ENCODE peak calls at places on chromosome 6, in five cellular contexts. D, L, A, V and J are unnamed samples.

GRCh38 chr6:106146852-106147351 is 60.8 kb downstream of the PRDM1 start:
- DNase-seq in V (no peak), L (peak; percentile 39), A (no peak), D (no peak), J (no peak)

GRCh38 chr6:134477991-134478635 is 160.2 kb upstream of the SGK1 start:
- DNase-seq in D (no peak), L (no peak), A (no peak), V (no peak), J (no peak)

GRCh38 chr6:38477680-38478260 is 162.0 kb downstream of the BTBD9 start:
- DNase-seq in D (no peak), L (no peak), V (no peak), A (no peak), J (no peak)

GRCh38 chr6:44177691-44178423 is 19.2 kb downstream of the CAPN11 start:
- DNase-seq in L (no peak), V (no peak), A (no peak), D (no peak), J (no peak)

GRCh38 chr6:11366934-11367637 is 134.6 kb upstream of the NEDD9 start:
- DNase-seq in V (no peak), A (no peak), D (no peak), L (no peak), J (no peak)

GRCh38 chr6:144314003-144314485 is 28.9 kb downstream of the UTRN start:
- DNase-seq in A (no peak), L (no peak), D (no peak), V (no peak), J (no peak)

GRCh38 chr6:88748141-88748540 is 215.3 kb downstream of the RNGTT start:
- DNase-seq in D (no peak), V (no peak), L (no peak), A (no peak), J (no peak)

GRCh38 chr6:132100388-132100990 is 149.3 kb upstream of the CCN2 start:
- DNase-seq in D (no peak), L (no peak), A (no peak), V (no peak), J (no peak)

GRCh38 chr6:113148576-113148975 is 708.6 kb upstream of the MARCKS start:
- DNase-seq in A (no peak), D (no peak), L (no peak), V (no peak), J (no peak)

GRCh38 chr6:123849406-123849805 is 45.7 kb downstream of the NKAIN2 start:
- DNase-seq in D (no peak), A (no peak), L (no peak), V (no peak), J (no peak)

GRCh38 chr6:431986-432385 is 40.4 kb downstream of the IRF4 start:
- DNase-seq in A (no peak), D (no peak), V (no peak), L (no peak), J (no peak)

GRCh38 chr6:112503210-112503609 is 156.1 kb downstream of the RFPL4B start:
- DNase-seq in V (no peak), D (no peak), A (no peak), L (no peak), J (no peak)

GRCh38 chr6:152380993-152381898 is 255.9 kb downstream of the SYNE1 start:
- DNase-seq in L (no peak), A (no peak), V (no peak), D (peak; percentile 91), J (peak; percentile 39)

GRCh38 chr6:21586760-21587181 is 6.8 kb upstream of the SOX4 start:
- DNase-seq in A (no peak), D (no peak), V (peak; percentile 72), L (no peak), J (no peak)

GRCh38 chr6:47111685-47112084 is 69.6 kb upstream of the ADGRF1 start:
- DNase-seq in A (no peak), L (no peak), D (peak; percentile 93), V (no peak), J (no peak)

GRCh38 chr6:110329348-110329728 is 28.8 kb downstream of the METTL24 start:
- DNase-seq in V (no peak), A (no peak), D (no peak), L (no peak), J (peak; percentile 34)

GRCh38 chr6:13767121-13767794 is 47.1 kb downstream of the MCUR1 start:
- DNase-seq in A (no peak), L (no peak), D (no peak), V (no peak), J (peak; percentile 36)

GRCh38 chr6:145707397-145707796 is 27.9 kb downstream of the EPM2A start:
- DNase-seq in A (no peak), V (no peak), D (no peak), L (no peak), J (no peak)

GRCh38 chr6:7723554-7723953 is 2.3 kb upstream of the BMP6 start:
- DNase-seq in V (no peak), A (no peak), D (no peak), L (no peak), J (no peak)

GRCh38 chr6:162363757-162364156 is 363.8 kb downstream of the PRKN start:
- DNase-seq in A (no peak), L (no peak), D (peak; percentile 20), V (no peak), J (no peak)

GRCh38 chr6:43021270-43022047 is at the start of gene RRP36:
- DNase-seq in V (peak; percentile 84), L (peak; percentile 88), A (no peak), D (peak; percentile 74), J (peak; percentile 91)

GRCh38 chr6:27565839-27566779 is 93.2 kb upstream of the ZNF184 start:
- DNase-seq in V (peak; percentile 78), D (peak; percentile 62), A (no peak), L (no peak), J (no peak)

GRCh38 chr6:47308674-47309325 is 905 bp downstream of the TNFRSF21 start:
- DNase-seq in A (no peak), V (peak; percentile 77), L (peak; percentile 27), D (no peak), J (peak; percentile 71)

GRCh38 chr6:85135376-85136094 is 314.3 kb upstream of the NT5E start:
- DNase-seq in L (no peak), A (no peak), D (no peak), V (no peak), J (no peak)

GRCh38 chr6:11201015-11201414 is 31.5 kb downstream of the NEDD9 start:
- DNase-seq in A (no peak), D (no peak), V (no peak), L (no peak), J (no peak)

GRCh38 chr6:5403619-5404018 is 142.3 kb downstream of the FARS2 start:
- DNase-seq in D (no peak), L (no peak), V (no peak), A (no peak), J (no peak)

GRCh38 chr6:37323568-37323967 is 30.2 kb upstream of the RNF8 start:
- DNase-seq in D (no peak), V (no peak), L (no peak), A (no peak), J (peak; percentile 32)

GRCh38 chr6:34673079-34673478 is 23.5 kb downstream of the ILRUN start:
- DNase-seq in A (no peak), V (no peak), L (no peak), D (no peak), J (no peak)

GRCh38 chr6:34671801-34672656 is 24.5 kb downstream of the ILRUN start:
- DNase-seq in D (no peak), L (peak; percentile 85), V (no peak), A (peak; percentile 84), J (no peak)

GRCh38 chr6:34672657-34673043 is 23.9 kb downstream of the ILRUN start:
- DNase-seq in L (no peak), V (no peak), A (no peak), D (no peak), J (no peak)

GRCh38 chr6:34676140-34676539 is 20.4 kb downstream of the ILRUN start:
- DNase-seq in D (no peak), L (no peak), A (no peak), V (no peak), J (no peak)

GRCh38 chr6:34674268-34674639 is 22.3 kb downstream of the ILRUN start:
- DNase-seq in D (peak; percentile 91), A (no peak), L (no peak), V (no peak), J (no peak)
- H3K27ac ChIP-seq in D (peak overlapping the region; percentile 73), A (peak overlapping the region; percentile 92), L (no peak overlapping the region), V (no peak overlapping the region), J (no peak overlapping the region)

GRCh38 chr6:23145801-23146200 is 576.4 kb downstream of the HDGFL1 start:
- DNase-seq in V (no peak), D (no peak), A (no peak), L (no peak), J (peak; percentile 26)
- TF ChIP-seq GABPA in V (no peak), D (no peak), A (no peak), L (no peak), J (no peak)

DNA sequence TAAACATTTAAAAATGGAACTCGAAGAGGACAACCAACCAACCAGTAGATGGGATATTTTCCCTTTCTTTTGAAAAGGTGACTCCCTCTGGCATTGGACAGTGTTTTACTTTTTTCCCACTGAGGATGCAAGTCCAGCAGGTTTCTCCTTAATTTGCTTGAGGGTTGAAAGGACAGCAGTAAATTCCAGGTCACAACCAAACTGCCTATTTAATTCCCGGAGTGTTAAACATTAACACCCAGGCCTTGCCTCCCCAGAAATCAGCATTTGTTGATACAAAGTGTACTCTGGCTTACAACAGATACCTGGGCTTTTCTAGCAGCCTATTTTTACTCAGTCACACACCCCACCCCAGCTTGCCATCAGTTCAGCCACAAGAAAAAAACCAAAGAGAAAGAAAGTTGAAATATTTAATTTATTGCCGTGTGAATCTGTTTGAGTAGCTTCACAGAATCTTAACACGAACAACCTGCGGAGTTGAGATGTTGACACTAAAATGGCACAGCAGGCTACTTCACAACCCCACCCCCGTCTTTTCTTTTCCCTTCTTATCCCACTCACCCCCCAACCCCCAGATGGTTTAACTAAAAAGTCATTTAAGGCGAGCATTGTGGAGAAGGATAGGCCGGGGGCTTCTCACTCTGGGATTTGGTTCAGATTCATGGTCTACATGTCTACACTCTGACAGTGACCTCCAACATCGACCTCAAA is 45.6 kb downstream of the MYLIP start:
- DNase-seq in A (no peak), V (no peak), D (no peak), L (no peak), J (no peak)
- H3K27ac ChIP-seq in A (no peak overlapping the region), V (no peak overlapping the region), D (no peak overlapping the region), L (no peak overlapping the region), J (no peak overlapping the region)

GRCh38 chr6:2746557-2747061 is 4.1 kb downstream of the MYLK4 start:
- DNase-seq in A (no peak), L (no peak), V (no peak), D (no peak), J (no peak)
- TF ChIP-seq GABPA in A (no peak), L (no peak), V (no peak), D (no peak), J (no peak)

GRCh38 chr6:35034411-35035171 is 106.5 kb downstream of the TCP11 start:
- DNase-seq in D (no peak), A (no peak), L (no peak), V (no peak), J (no peak)
- H3K27ac ChIP-seq in D (no peak overlapping the region), A (no peak overlapping the region), L (no peak overlapping the region), V (no peak overlapping the region), J (no peak overlapping the region)